ENCODE peak calls at places on chromosomes 6 and 20, in six cellular contexts. One of them, this sample, is unnamed.

GRCh38 chr20:34301587-34302311 is 1.4 kb downstream of the AHCY start:
- DNase-seq in stomach: no peak
- DNase-seq in A549: no peak
- DNase-seq in SK-N-SH: no peak
- DNase-seq in sigmoid colon: no peak
- DNase-seq in ovary: no peak
- DNase-seq in this sample: no peak

GRCh38 chr6:12832341-12832740 is 115.8 kb downstream of the PHACTR1 start:
- DNase-seq in stomach: no peak
- DNase-seq in A549: no peak
- DNase-seq in SK-N-SH: no peak
- DNase-seq in sigmoid colon: no peak
- DNase-seq in ovary: no peak
- DNase-seq in this sample: no peak

GRCh38 chr6:144820270-144820669 is 535.1 kb downstream of the UTRN start:
- DNase-seq in SK-N-SH: no peak
- DNase-seq in sigmoid colon: no peak
- DNase-seq in stomach: no peak
- DNase-seq in ovary: no peak
- DNase-seq in A549: no peak
- DNase-seq in this sample: no peak

GRCh38 chr20:46870041-46870440 is 24.6 kb upstream of the EYA2 start:
- DNase-seq in stomach: no peak
- DNase-seq in sigmoid colon: no peak
- DNase-seq in A549: no peak
- DNase-seq in ovary: no peak
- DNase-seq in SK-N-SH: no peak
- DNase-seq in this sample: no peak

GRCh38 chr20:23143098-23143497 is 57.0 kb upstream of the CD93 start:
- DNase-seq in ovary: no peak
- DNase-seq in sigmoid colon: peak; percentile 76
- DNase-seq in SK-N-SH: no peak
- DNase-seq in stomach: peak; percentile 54
- DNase-seq in A549: peak; percentile 87
- DNase-seq in this sample: peak; percentile 70

GRCh38 chr6:106199998-106200397 is 113.9 kb downstream of the PRDM1 start:
- DNase-seq in A549: no peak
- DNase-seq in SK-N-SH: no peak
- DNase-seq in ovary: no peak
- DNase-seq in sigmoid colon: no peak
- DNase-seq in stomach: no peak
- DNase-seq in this sample: no peak

GRCh38 chr6:28794175-28795002 is 129.4 kb downstream of the TRIM27 start:
- DNase-seq in ovary: no peak
- DNase-seq in SK-N-SH: no peak
- DNase-seq in stomach: no peak
- DNase-seq in A549: no peak
- DNase-seq in sigmoid colon: no peak
- DNase-seq in this sample: no peak

GRCh38 chr6:411402-412145 is 20.0 kb downstream of the IRF4 start:
- DNase-seq in SK-N-SH: no peak
- DNase-seq in ovary: no peak
- DNase-seq in stomach: no peak
- DNase-seq in sigmoid colon: no peak
- DNase-seq in A549: no peak
- DNase-seq in this sample: no peak

GRCh38 chr6:107275330-107275865 is 160.1 kb upstream of the BEND3 start:
- DNase-seq in A549: no peak
- DNase-seq in SK-N-SH: no peak
- DNase-seq in stomach: peak; percentile 63
- DNase-seq in sigmoid colon: no peak
- DNase-seq in ovary: no peak
- DNase-seq in this sample: no peak

GRCh38 chr6:45569210-45569945 is 191.6 kb upstream of the SUPT3H start:
- DNase-seq in SK-N-SH: no peak
- DNase-seq in sigmoid colon: no peak
- DNase-seq in ovary: no peak
- DNase-seq in stomach: no peak
- DNase-seq in A549: no peak
- DNase-seq in this sample: no peak

GRCh38 chr6:45568626-45569025 is 190.9 kb upstream of the SUPT3H start:
- DNase-seq in sigmoid colon: no peak
- DNase-seq in A549: no peak
- DNase-seq in SK-N-SH: no peak
- DNase-seq in ovary: no peak
- DNase-seq in stomach: no peak
- DNase-seq in this sample: no peak

GRCh38 chr6:45563902-45564301 is 186.2 kb upstream of the SUPT3H start:
- DNase-seq in A549: no peak
- DNase-seq in stomach: no peak
- DNase-seq in sigmoid colon: no peak
- DNase-seq in ovary: no peak
- DNase-seq in SK-N-SH: no peak
- DNase-seq in this sample: no peak

GRCh38 chr6:45567879-45568278 is 190.1 kb upstream of the SUPT3H start:
- DNase-seq in ovary: no peak
- DNase-seq in A549: no peak
- DNase-seq in stomach: no peak
- DNase-seq in sigmoid colon: no peak
- DNase-seq in SK-N-SH: no peak
- DNase-seq in this sample: no peak

DNA sequence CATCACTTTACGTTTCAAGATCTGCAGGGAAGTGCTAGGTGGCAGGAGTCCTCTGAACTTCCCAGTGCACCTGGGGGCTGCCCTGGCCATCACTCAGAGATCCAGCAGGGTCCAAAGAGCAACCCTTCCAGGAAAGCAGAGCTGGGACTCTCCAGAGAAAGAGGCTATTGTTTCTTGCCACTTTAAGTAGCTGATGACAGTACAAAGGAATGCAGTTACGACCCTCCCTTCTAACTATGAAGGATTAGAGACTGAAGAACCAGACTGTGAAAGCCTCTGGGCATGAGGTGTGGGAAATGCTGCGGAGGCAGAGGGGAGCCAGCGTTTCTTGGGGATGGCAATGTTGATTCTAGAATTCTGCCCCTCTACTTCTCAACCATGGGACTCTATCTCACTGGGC is 189.1 kb upstream of the SUPT3H start:
- DNase-seq in ovary: no peak
- DNase-seq in stomach: no peak
- DNase-seq in sigmoid colon: no peak
- DNase-seq in SK-N-SH: no peak
- DNase-seq in A549: no peak
- DNase-seq in this sample: no peak
- TF ChIP-seq EP300 in ovary: no peak
- TF ChIP-seq EP300 in stomach: no peak
- TF ChIP-seq EP300 in sigmoid colon: no peak
- TF ChIP-seq EP300 in SK-N-SH: no peak
- TF ChIP-seq EP300 in A549: no peak
- TF ChIP-seq EP300 in this sample: no peak

GRCh38 chr6:4692664-4693063 is 83.5 kb upstream of the CDYL start:
- DNase-seq in SK-N-SH: no peak
- DNase-seq in stomach: no peak
- DNase-seq in sigmoid colon: no peak
- DNase-seq in A549: no peak
- DNase-seq in ovary: no peak
- DNase-seq in this sample: no peak

GRCh38 chr6:4693566-4693965 is 82.6 kb upstream of the CDYL start:
- DNase-seq in sigmoid colon: no peak
- DNase-seq in A549: no peak
- DNase-seq in ovary: no peak
- DNase-seq in SK-N-SH: no peak
- DNase-seq in stomach: no peak
- DNase-seq in this sample: no peak

GRCh38 chr6:4687656-4687988 is 88.6 kb upstream of the CDYL start:
- DNase-seq in A549: no peak
- DNase-seq in ovary: no peak
- DNase-seq in stomach: no peak
- DNase-seq in SK-N-SH: no peak
- DNase-seq in sigmoid colon: no peak
- DNase-seq in this sample: no peak

GRCh38 chr6:4693158-4693557 is 83.0 kb upstream of the CDYL start:
- DNase-seq in A549: no peak
- DNase-seq in ovary: no peak
- DNase-seq in stomach: no peak
- DNase-seq in sigmoid colon: no peak
- DNase-seq in SK-N-SH: no peak
- DNase-seq in this sample: no peak

DNA sequence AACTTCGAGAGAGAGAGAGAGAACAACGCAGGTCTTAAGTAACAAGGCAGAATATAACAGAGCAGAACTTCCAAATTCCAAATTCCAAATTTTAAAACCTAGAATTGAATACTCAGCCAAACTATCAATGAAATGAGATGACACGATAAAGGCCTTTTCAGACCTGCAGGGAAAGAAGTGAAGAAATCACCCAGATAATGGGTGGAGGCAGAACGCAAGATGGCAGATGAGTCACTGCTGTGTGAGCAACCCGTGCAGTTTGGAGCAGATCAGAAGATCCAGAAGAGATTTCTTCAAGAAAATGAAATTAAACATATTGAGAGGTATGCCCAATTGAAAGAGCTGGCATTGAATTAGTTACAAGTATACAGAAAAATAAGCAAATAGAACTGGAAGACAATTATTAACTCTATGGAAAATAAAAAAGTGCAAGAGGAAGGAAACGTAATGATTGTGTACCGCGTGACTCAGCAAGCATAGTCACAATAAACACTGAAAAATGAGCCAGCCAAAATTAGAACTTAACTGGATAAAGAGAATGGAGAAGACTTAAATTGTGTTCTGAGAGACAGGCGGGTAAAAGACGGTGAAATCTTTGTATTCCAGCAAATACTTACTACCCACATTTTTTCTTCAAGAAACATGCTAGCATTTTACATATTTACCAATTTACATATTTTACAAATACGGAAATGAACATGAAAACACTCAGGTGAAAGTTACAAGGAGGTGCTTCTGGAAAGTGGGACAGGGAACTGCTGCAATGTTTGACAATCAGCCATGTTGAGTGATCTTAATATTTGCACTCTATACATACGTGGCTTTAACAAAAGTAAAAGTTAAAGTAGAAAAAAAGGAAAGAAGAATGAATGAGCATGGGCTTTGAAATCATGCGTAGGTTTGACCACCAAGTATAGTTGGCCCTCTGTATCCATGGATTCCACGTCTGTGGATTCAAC is 87.9 kb upstream of the CDYL start:
- DNase-seq in ovary: no peak
- DNase-seq in SK-N-SH: no peak
- DNase-seq in stomach: no peak
- DNase-seq in A549: peak; percentile 72
- DNase-seq in sigmoid colon: no peak
- DNase-seq in this sample: no peak
- H3K4me3 ChIP-seq in ovary: no peak overlapping the region
- H3K4me3 ChIP-seq in SK-N-SH: peak overlapping the region; percentile 19
- H3K4me3 ChIP-seq in stomach: no peak overlapping the region
- H3K4me3 ChIP-seq in A549: peak overlapping the region; percentile 24
- H3K4me3 ChIP-seq in sigmoid colon: no peak overlapping the region
- H3K4me3 ChIP-seq in this sample: peak overlapping the region; percentile 22

GRCh38 chr6:125792680-125793079 is 1.9 kb downstream of the NCOA7 start:
- DNase-seq in SK-N-SH: no peak
- DNase-seq in A549: no peak
- DNase-seq in ovary: no peak
- DNase-seq in sigmoid colon: no peak
- DNase-seq in stomach: no peak
- DNase-seq in this sample: no peak

GRCh38 chr6:125791820-125792165 is 1.0 kb downstream of the NCOA7 start:
- DNase-seq in ovary: no peak
- DNase-seq in A549: no peak
- DNase-seq in sigmoid colon: no peak
- DNase-seq in SK-N-SH: no peak
- DNase-seq in stomach: no peak
- DNase-seq in this sample: no peak

GRCh38 chr6:125791151-125791819 is 525 bp downstream of the NCOA7 start:
- DNase-seq in ovary: peak; percentile 18
- DNase-seq in A549: peak; percentile 61
- DNase-seq in stomach: peak; percentile 48
- DNase-seq in sigmoid colon: no peak
- DNase-seq in SK-N-SH: peak; percentile 64
- DNase-seq in this sample: no peak

GRCh38 chr6:125793280-125793679 is 2.5 kb downstream of the NCOA7 start:
- DNase-seq in sigmoid colon: no peak
- DNase-seq in ovary: no peak
- DNase-seq in SK-N-SH: peak; percentile 33
- DNase-seq in A549: no peak
- DNase-seq in stomach: no peak
- DNase-seq in this sample: no peak

DNA sequence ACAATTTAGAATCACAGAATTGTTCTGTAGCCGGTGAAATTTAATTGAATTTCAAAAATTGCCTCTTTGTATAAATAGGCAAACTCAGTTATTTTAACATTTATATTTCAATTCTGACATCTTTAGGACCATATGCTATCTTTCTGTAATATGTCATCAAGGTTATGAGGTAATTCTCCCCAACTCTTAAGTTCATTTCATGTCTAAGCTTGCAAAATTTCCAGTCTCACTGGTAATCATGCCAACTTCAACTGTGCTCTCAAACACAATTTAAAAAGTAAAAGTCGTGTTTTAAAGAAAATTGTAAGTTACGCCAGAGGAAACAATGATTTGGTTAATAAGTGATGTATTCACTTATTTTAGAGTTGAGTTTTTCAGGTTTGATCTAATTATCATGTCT is 1.4 kb downstream of the NCOA7 start:
- DNase-seq in stomach: no peak
- DNase-seq in A549: no peak
- DNase-seq in ovary: no peak
- DNase-seq in SK-N-SH: no peak
- DNase-seq in sigmoid colon: no peak
- DNase-seq in this sample: no peak
- H3K27ac ChIP-seq in stomach: no peak overlapping the region
- H3K27ac ChIP-seq in A549: no peak overlapping the region
- H3K27ac ChIP-seq in ovary: no peak overlapping the region
- H3K27ac ChIP-seq in SK-N-SH: peak overlapping the region; percentile 86
- H3K27ac ChIP-seq in sigmoid colon: peak overlapping the region; percentile 97
- H3K27ac ChIP-seq in this sample: peak overlapping the region; percentile 99

DNA sequence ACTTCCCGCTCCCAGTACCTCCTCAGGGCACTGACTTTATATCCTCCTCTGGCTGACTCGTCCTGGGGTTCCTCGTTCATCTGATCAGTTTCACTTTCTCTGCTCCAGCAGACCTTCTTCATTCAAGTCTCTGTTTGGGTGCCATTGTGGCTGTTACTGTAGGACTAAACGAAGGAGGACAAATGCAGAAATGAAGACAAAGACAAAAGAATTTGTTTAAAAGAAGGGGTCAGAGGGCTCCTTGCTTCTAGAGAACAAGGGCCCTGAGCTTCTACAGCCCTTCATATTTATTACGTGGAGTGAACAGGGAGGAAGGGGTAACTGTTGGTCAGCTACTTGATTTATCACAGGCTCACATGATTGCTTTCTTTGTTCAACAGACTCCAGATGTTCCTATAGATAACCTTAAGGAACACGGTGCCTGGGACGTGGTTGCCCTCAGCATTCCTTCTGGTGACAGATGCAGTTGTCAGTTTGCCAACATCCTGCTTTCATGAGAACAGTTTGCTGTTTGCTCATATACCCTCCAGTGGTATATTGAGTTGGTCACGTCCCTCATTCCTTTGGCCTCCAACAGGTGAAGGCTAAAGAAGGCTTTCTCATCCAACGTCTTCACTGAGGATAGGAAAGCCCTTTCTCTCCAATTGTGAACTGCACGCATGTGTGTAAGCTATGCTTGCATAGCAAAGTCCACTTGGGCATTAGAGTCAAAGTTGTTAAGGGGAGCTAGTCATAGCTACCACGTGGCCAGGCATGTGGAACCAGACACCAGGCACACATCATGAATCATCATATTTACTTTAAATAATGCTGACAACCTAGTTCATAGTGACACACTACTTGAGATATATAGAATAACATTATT is 69.1 kb upstream of the BTN3A2 start:
- DNase-seq in SK-N-SH: no peak
- DNase-seq in sigmoid colon: no peak
- DNase-seq in A549: no peak
- DNase-seq in ovary: no peak
- DNase-seq in stomach: peak; percentile 30
- DNase-seq in this sample: no peak
- TF ChIP-seq EP300 in SK-N-SH: no peak
- TF ChIP-seq EP300 in sigmoid colon: no peak
- TF ChIP-seq EP300 in A549: no peak
- TF ChIP-seq EP300 in ovary: no peak
- TF ChIP-seq EP300 in stomach: no peak
- TF ChIP-seq EP300 in this sample: no peak